ENCODE peak calls at places on chromosomes 5 and 9, in five cellular contexts. T, O, X, I and K are unnamed samples.

GRCh38 chr9:136927343-136928261 is 16.9 kb downstream of the FBXW5 start:
- DNase-seq in T (no peak), O (no peak), X (no peak), I (no peak), K (no peak)

GRCh38 chr5:39274388-39275085 is 55.2 kb upstream of the FYB1 start:
- DNase-seq in T (no peak), O (peak; percentile 61), X (no peak), I (no peak), K (peak; percentile 68)

GRCh38 chr9:92974161-92974661 is 26.9 kb downstream of the FGD3 start:
- DNase-seq in T (no peak), O (no peak), X (no peak), I (no peak), K (no peak)

GRCh38 chr5:50709471-50709870 is 43.0 kb downstream of the PARP8 start:
- DNase-seq in T (no peak), O (no peak), X (no peak), I (no peak), K (no peak)

GRCh38 chr9:96219615-96220257 is 82.2 kb downstream of the HSD17B3 start:
- DNase-seq in T (no peak), O (no peak), X (peak; percentile 13), I (no peak), K (no peak)

GRCh38 chr5:19240150-19240549 is 747.9 kb downstream of the CDH18 start:
- DNase-seq in T (no peak), O (no peak), X (no peak), I (no peak), K (no peak)

GRCh38 chr9:103082494-103082893 is 87.4 kb downstream of the CYLC2 start:
- DNase-seq in T (no peak), O (no peak), X (no peak), I (no peak), K (no peak)

GRCh38 chr5:154478224-154478565 is at the start of gene HAND1:
- DNase-seq in T (peak; percentile 57), O (no peak), X (no peak), I (no peak), K (no peak)

GRCh38 chr9:133689151-133689763 is 48.9 kb downstream of the SARDH start:
- DNase-seq in T (no peak), O (no peak), X (no peak), I (no peak), K (no peak)

GRCh38 chr5:17005087-17005828 is 69.2 kb upstream of the MYO10 start:
- DNase-seq in T (no peak), O (no peak), X (no peak), I (no peak), K (no peak)

GRCh38 chr5:103262422-103262871 is 3.9 kb downstream of the MACIR start:
- DNase-seq in T (no peak), O (no peak), X (no peak), I (no peak), K (no peak)

GRCh38 chr5:34899066-34899465 is 16.2 kb downstream of the RAD1 start:
- DNase-seq in T (no peak), O (no peak), X (no peak), I (no peak), K (no peak)

GRCh38 chr9:115032300-115032699 is 85.7 kb downstream of the TNC start:
- DNase-seq in T (no peak), O (no peak), X (no peak), I (no peak), K (no peak)

GRCh38 chr9:128162215-128163026 is 2.4 kb downstream of the BBLN start:
- DNase-seq in T (no peak), O (no peak), X (no peak), I (no peak), K (no peak)

GRCh38 chr9:111959960-111960359 is 63.3 kb downstream of the UGCG start:
- DNase-seq in T (no peak), O (no peak), X (no peak), I (no peak), K (no peak)

GRCh38 chr5:34533582-34534236 is 122.4 kb upstream of the RAI14 start:
- DNase-seq in T (no peak), O (no peak), X (no peak), I (no peak), K (no peak)

GRCh38 chr9:4827224-4827623 is 34.5 kb downstream of the RCL1 start:
- DNase-seq in T (no peak), O (no peak), X (no peak), I (no peak), K (no peak)

GRCh38 chr9:112820886-112821285 is 69.8 kb downstream of the SLC46A2 start:
- DNase-seq in T (no peak), O (no peak), X (no peak), I (no peak), K (no peak)

GRCh38 chr9:117121331-117121730 is 293.5 kb downstream of the ASTN2 start:
- DNase-seq in T (no peak), O (no peak), X (no peak), I (no peak), K (no peak)

GRCh38 chr9:128555180-128555721 is 2.9 kb downstream of the SPTAN1 start:
- DNase-seq in T (no peak), O (no peak), X (no peak), I (no peak), K (no peak)

GRCh38 chr5:5473224-5473623 is 50.7 kb downstream of the ICE1 start:
- DNase-seq in T (no peak), O (no peak), X (no peak), I (no peak), K (no peak)

GRCh38 chr5:127950707-127951356 is 132.7 kb upstream of the SLC12A2 start:
- DNase-seq in T (no peak), O (no peak), X (no peak), I (no peak), K (no peak)

GRCh38 chr5:172410839-172411238 is 43.5 kb downstream of the SH3PXD2B start:
- DNase-seq in T (no peak), O (no peak), X (no peak), I (no peak), K (no peak)

GRCh38 chr9:16335788-16336580 is 534.5 kb downstream of the BNC2 start:
- DNase-seq in T (no peak), O (no peak), X (no peak), I (peak; percentile 62), K (no peak)

GRCh38 chr5:124995451-124995850 is 249.0 kb upstream of the ZNF608 start:
- DNase-seq in T (no peak), O (no peak), X (no peak), I (no peak), K (no peak)

GRCh38 chr5:151156732-151157402 is 712 bp downstream of the ANXA6 start:
- DNase-seq in T (no peak), O (no peak), X (no peak), I (no peak), K (no peak)

GRCh38 chr5:180717989-180718388 is 21.9 kb downstream of the OR2Y1 start:
- DNase-seq in T (no peak), O (no peak), X (no peak), I (no peak), K (no peak)

GRCh38 chr5:77697692-77698091 is 59.2 kb upstream of the OTP start:
- DNase-seq in T (no peak), O (no peak), X (no peak), I (no peak), K (no peak)

GRCh38 chr5:150609843-150610584 is 30.4 kb upstream of the SYNPO start:
- DNase-seq in T (no peak), O (no peak), X (no peak), I (no peak), K (no peak)

GRCh38 chr9:98856982-98857381 is 49.5 kb downstream of the GALNT12 start:
- DNase-seq in T (no peak), O (no peak), X (no peak), I (no peak), K (no peak)

GRCh38 chr9:79256691-79257213 is 315.0 kb upstream of the TLE4 start:
- DNase-seq in T (peak; percentile 89), O (no peak), X (no peak), I (no peak), K (no peak)

GRCh38 chr5:154369682-154370081 is 76.1 kb upstream of the SAP30L start:
- DNase-seq in T (no peak), O (no peak), X (no peak), I (no peak), K (no peak)